ENCODE peak calls at places on chromosomes 7 and 10, in five cellular contexts. One of them, this sample, is unnamed.

GRCh38 chr7:27151945-27152815 is at the start of gene HOXA3:
- DNase-seq in ovary: peak
- DNase-seq in left lung: peak
- DNase-seq in choroid plexus epithelial cell: no peak
- DNase-seq in epithelial cell of esophagus: no peak
- DNase-seq in this sample: no peak

GRCh38 chr10:82981137-82981723 is 1106.2 kb downstream of the NRG3 start:
- DNase-seq in ovary: no peak
- DNase-seq in left lung: no peak
- DNase-seq in choroid plexus epithelial cell: peak
- DNase-seq in epithelial cell of esophagus: no peak
- DNase-seq in this sample: no peak

GRCh38 chr7:42869131-42870020 is 42.5 kb downstream of the C7orf25 start:
- DNase-seq in ovary: no peak
- DNase-seq in left lung: no peak
- DNase-seq in choroid plexus epithelial cell: peak
- DNase-seq in epithelial cell of esophagus: peak
- DNase-seq in this sample: no peak

GRCh38 chr10:7153750-7154149 is 257.1 kb downstream of the SFMBT2 start:
- DNase-seq in ovary: no peak
- DNase-seq in left lung: no peak
- DNase-seq in choroid plexus epithelial cell: peak
- DNase-seq in epithelial cell of esophagus: peak
- DNase-seq in this sample: no peak

GRCh38 chr10:71740069-71740468 is 20.5 kb upstream of the C10orf105 start:
- DNase-seq in ovary: peak
- DNase-seq in left lung: no peak
- DNase-seq in choroid plexus epithelial cell: peak
- DNase-seq in epithelial cell of esophagus: peak
- DNase-seq in this sample: peak

GRCh38 chr7:129615018-129615417 is 3.5 kb downstream of the NRF1 start:
- DNase-seq in ovary: no peak
- DNase-seq in left lung: no peak
- DNase-seq in choroid plexus epithelial cell: peak
- DNase-seq in epithelial cell of esophagus: peak
- DNase-seq in this sample: no peak

GRCh38 chr10:114413398-114413797 is 9.1 kb upstream of the AFAP1L2 start:
- DNase-seq in ovary: no peak
- DNase-seq in left lung: peak
- DNase-seq in choroid plexus epithelial cell: no peak
- DNase-seq in epithelial cell of esophagus: peak
- DNase-seq in this sample: no peak

GRCh38 chr10:34240031-34240430 is 575.1 kb downstream of the PARD3 start:
- DNase-seq in ovary: no peak
- DNase-seq in left lung: no peak
- DNase-seq in choroid plexus epithelial cell: peak
- DNase-seq in epithelial cell of esophagus: no peak
- DNase-seq in this sample: no peak

GRCh38 chr7:98902523-98902922 is 24.2 kb downstream of the TRRAP start:
- DNase-seq in ovary: no peak
- DNase-seq in left lung: no peak
- DNase-seq in choroid plexus epithelial cell: no peak
- DNase-seq in epithelial cell of esophagus: peak
- DNase-seq in this sample: no peak

GRCh38 chr10:12351447-12351846 is 2.1 kb downstream of the CAMK1D start:
- DNase-seq in ovary: no peak
- DNase-seq in left lung: peak
- DNase-seq in choroid plexus epithelial cell: no peak
- DNase-seq in epithelial cell of esophagus: no peak
- DNase-seq in this sample: no peak

GRCh38 chr7:88111136-88111748 is 108.6 kb downstream of the SRI start:
- DNase-seq in ovary: no peak
- DNase-seq in left lung: no peak
- DNase-seq in choroid plexus epithelial cell: peak
- DNase-seq in epithelial cell of esophagus: peak
- DNase-seq in this sample: peak

GRCh38 chr10:21329995-21330627 is 195.4 kb downstream of the SKIDA1 start:
- DNase-seq in ovary: no peak
- DNase-seq in left lung: no peak
- DNase-seq in choroid plexus epithelial cell: peak
- DNase-seq in epithelial cell of esophagus: peak
- DNase-seq in this sample: peak

GRCh38 chr10:34145751-34146150 is 669.3 kb downstream of the PARD3 start:
- DNase-seq in ovary: no peak
- DNase-seq in left lung: no peak
- DNase-seq in choroid plexus epithelial cell: peak
- DNase-seq in epithelial cell of esophagus: no peak
- DNase-seq in this sample: no peak

GRCh38 chr7:77309714-77310220 is 106.4 kb downstream of the GSAP start:
- DNase-seq in ovary: no peak
- DNase-seq in left lung: no peak
- DNase-seq in choroid plexus epithelial cell: no peak
- DNase-seq in epithelial cell of esophagus: peak
- DNase-seq in this sample: no peak

GRCh38 chr10:6473430-6473829 is 106.6 kb downstream of the PRKCQ start:
- DNase-seq in ovary: no peak
- DNase-seq in left lung: no peak
- DNase-seq in choroid plexus epithelial cell: no peak
- DNase-seq in epithelial cell of esophagus: no peak
- DNase-seq in this sample: no peak

GRCh38 chr7:101542527-101543241 is 86.4 kb downstream of the MYL10 start:
- DNase-seq in ovary: peak
- DNase-seq in left lung: no peak
- DNase-seq in choroid plexus epithelial cell: peak
- DNase-seq in epithelial cell of esophagus: peak
- DNase-seq in this sample: no peak

GRCh38 chr7:356087-356486 is 66.1 kb downstream of the FOXL3 start:
- DNase-seq in ovary: no peak
- DNase-seq in left lung: no peak
- DNase-seq in choroid plexus epithelial cell: no peak
- DNase-seq in epithelial cell of esophagus: peak
- DNase-seq in this sample: no peak

GRCh38 chr10:130615463-130615862 is 479.3 kb downstream of the GLRX3 start:
- DNase-seq in ovary: no peak
- DNase-seq in left lung: no peak
- DNase-seq in choroid plexus epithelial cell: no peak
- DNase-seq in epithelial cell of esophagus: no peak
- DNase-seq in this sample: no peak

GRCh38 chr7:74371381-74372059 is 82.2 kb upstream of the GTF2IRD1 start:
- DNase-seq in ovary: peak
- DNase-seq in left lung: no peak
- DNase-seq in choroid plexus epithelial cell: no peak
- DNase-seq in epithelial cell of esophagus: peak
- DNase-seq in this sample: no peak

GRCh38 chr10:63770523-63770922 is 249.3 kb downstream of the REEP3 start:
- DNase-seq in ovary: no peak
- DNase-seq in left lung: no peak
- DNase-seq in choroid plexus epithelial cell: no peak
- DNase-seq in epithelial cell of esophagus: peak
- DNase-seq in this sample: no peak
- TF ChIP-seq CTCF in ovary: no peak
- TF ChIP-seq CTCF in left lung: no peak
- TF ChIP-seq CTCF in choroid plexus epithelial cell: no peak
- TF ChIP-seq CTCF in epithelial cell of esophagus: no peak
- TF ChIP-seq CTCF in this sample: no peak

DNA sequence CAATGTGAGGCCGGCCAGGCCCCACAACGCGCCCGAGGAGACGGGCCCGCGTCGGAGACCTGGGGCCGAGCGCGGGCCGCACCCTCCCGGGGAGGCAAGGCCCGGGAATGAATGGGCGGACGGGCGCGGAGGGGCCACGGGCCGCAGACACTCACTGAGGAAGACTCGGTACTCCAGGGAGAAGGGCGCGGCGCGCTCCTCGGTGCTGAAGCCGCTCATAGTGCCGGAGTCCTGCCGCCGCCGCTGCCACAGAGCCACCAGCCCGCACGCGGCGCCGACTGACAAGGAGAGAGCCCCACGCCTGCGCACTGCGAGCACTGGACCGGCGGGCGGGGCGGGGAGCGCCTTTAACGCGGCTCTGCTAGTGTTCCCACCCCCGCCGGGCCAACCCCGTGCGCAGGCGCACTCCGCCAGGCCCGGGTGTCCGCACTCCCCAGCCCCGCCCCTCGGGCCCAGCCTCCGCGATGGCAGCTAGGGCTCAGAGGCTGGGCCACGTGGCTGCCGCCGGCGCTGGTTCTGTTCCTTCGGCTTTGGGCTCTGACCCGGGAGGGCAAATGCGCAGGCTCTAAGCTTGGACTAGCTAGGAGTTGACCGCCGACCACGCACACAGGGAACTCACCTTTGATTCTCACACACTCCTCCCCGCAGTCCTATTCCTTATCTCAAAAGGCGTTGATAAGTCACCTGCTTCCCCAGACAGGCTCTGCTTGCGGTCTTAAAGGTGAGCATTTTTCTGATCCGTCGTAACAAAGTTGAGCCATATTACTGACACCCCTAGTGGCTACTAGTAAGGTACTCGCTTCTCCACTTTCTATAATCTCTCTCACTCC is at the start of gene PPA1:
- DNase-seq in ovary: peak
- DNase-seq in left lung: peak
- DNase-seq in choroid plexus epithelial cell: peak
- DNase-seq in epithelial cell of esophagus: peak
- DNase-seq in this sample: peak
- TF ChIP-seq CTCF in ovary: no peak
- TF ChIP-seq CTCF in left lung: no peak
- TF ChIP-seq CTCF in choroid plexus epithelial cell: peak
- TF ChIP-seq CTCF in epithelial cell of esophagus: no peak
- TF ChIP-seq CTCF in this sample: no peak

DNA sequence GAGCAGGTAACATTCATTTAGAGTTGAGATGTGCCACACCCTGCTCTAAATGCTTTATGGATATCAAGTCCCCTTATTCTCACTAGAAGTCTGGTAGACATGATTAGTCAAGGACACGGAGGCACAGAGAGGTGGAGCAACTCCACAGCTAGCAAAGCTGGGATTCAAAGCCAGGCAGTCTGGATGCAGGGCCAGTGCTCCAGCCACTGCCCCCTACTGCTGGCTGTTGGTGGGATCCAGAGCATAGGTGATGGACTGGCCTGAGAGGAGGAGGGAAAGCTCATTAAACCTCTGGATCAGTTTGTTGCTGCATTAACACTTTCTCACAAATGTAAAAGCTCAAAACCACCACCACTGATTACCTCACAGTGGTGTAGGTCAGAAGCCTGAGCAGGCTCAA is 22.6 kb upstream of the KBTBD2 start:
- DNase-seq in ovary: no peak
- DNase-seq in left lung: no peak
- DNase-seq in choroid plexus epithelial cell: no peak
- DNase-seq in epithelial cell of esophagus: no peak
- DNase-seq in this sample: no peak
- TF ChIP-seq CTCF in ovary: no peak
- TF ChIP-seq CTCF in left lung: no peak
- TF ChIP-seq CTCF in choroid plexus epithelial cell: peak
- TF ChIP-seq CTCF in epithelial cell of esophagus: no peak
- TF ChIP-seq CTCF in this sample: no peak

DNA sequence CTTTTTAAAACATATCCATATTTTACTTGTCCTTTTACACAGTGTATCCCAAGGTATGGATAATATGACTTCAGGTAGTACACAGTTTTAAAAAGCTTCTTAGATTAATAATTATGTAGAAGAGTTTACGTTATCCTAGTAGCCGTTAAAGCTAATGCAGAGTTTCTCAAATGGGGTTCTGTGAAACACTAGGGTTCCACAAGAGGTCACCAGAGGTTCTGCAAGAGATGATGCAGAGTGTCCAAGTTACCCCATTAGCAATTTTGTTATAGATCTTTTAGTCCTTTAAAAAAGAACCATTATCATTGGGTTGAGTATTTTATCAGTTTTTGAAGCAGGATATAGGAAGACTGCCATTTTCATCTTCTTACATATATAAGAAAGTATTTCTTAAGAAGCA is 298.9 kb upstream of the HPS1 start:
- DNase-seq in ovary: no peak
- DNase-seq in left lung: no peak
- DNase-seq in choroid plexus epithelial cell: no peak
- DNase-seq in epithelial cell of esophagus: no peak
- DNase-seq in this sample: no peak
- TF ChIP-seq CTCF in ovary: no peak
- TF ChIP-seq CTCF in left lung: no peak
- TF ChIP-seq CTCF in choroid plexus epithelial cell: no peak
- TF ChIP-seq CTCF in epithelial cell of esophagus: no peak
- TF ChIP-seq CTCF in this sample: no peak

GRCh38 chr7:100465299-100465698 is 1.2 kb upstream of the SPACDR start:
- DNase-seq in ovary: no peak
- DNase-seq in left lung: no peak
- DNase-seq in choroid plexus epithelial cell: no peak
- DNase-seq in epithelial cell of esophagus: no peak
- DNase-seq in this sample: no peak

GRCh38 chr7:100464791-100465190 is 731 bp upstream of the SPACDR start:
- DNase-seq in ovary: no peak
- DNase-seq in left lung: no peak
- DNase-seq in choroid plexus epithelial cell: no peak
- DNase-seq in epithelial cell of esophagus: no peak
- DNase-seq in this sample: no peak

GRCh38 chr7:100464210-100464660 is at the start of gene SPACDR:
- DNase-seq in ovary: no peak
- DNase-seq in left lung: no peak
- DNase-seq in choroid plexus epithelial cell: no peak
- DNase-seq in epithelial cell of esophagus: no peak
- DNase-seq in this sample: no peak

GRCh38 chr7:100466830-100467605 is 3.0 kb upstream of the SPACDR start:
- DNase-seq in ovary: no peak
- DNase-seq in left lung: no peak
- DNase-seq in choroid plexus epithelial cell: no peak
- DNase-seq in epithelial cell of esophagus: no peak
- DNase-seq in this sample: no peak

GRCh38 chr7:100465702-100466311 is 1.7 kb upstream of the SPACDR start:
- DNase-seq in ovary: peak
- DNase-seq in left lung: peak
- DNase-seq in choroid plexus epithelial cell: peak
- DNase-seq in epithelial cell of esophagus: peak
- DNase-seq in this sample: no peak
- TF ChIP-seq CTCF in ovary: peak
- TF ChIP-seq CTCF in left lung: peak
- TF ChIP-seq CTCF in choroid plexus epithelial cell: peak
- TF ChIP-seq CTCF in epithelial cell of esophagus: peak
- TF ChIP-seq CTCF in this sample: peak

DNA sequence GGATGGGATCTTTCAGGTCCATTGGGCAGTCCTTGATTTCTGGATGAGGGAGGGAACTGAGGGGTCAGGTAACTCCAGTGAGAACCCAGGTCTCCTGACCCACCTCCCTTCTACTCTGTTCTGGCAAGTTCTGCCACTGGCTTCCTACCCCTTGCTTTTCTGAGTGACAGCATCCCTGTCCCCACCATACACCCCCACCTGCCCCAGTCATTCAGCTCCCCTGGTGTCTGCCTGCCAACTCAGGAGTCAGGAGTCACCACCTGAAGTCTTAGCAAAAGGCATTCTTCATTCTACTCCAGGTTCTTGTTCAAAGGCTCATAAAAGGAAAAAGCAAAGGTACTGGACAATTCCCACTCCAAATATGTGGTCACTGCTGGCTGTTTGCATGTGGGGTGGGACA is 26.6 kb downstream of the CDHR3 start:
- DNase-seq in ovary: no peak
- DNase-seq in left lung: no peak
- DNase-seq in choroid plexus epithelial cell: no peak
- DNase-seq in epithelial cell of esophagus: no peak
- DNase-seq in this sample: no peak
- TF ChIP-seq CTCF in ovary: no peak
- TF ChIP-seq CTCF in left lung: no peak
- TF ChIP-seq CTCF in choroid plexus epithelial cell: no peak
- TF ChIP-seq CTCF in epithelial cell of esophagus: no peak
- TF ChIP-seq CTCF in this sample: no peak

GRCh38 chr7:151790095-151790825 is 86.7 kb downstream of the PRKAG2 start:
- DNase-seq in ovary: no peak
- DNase-seq in left lung: no peak
- DNase-seq in choroid plexus epithelial cell: no peak
- DNase-seq in epithelial cell of esophagus: no peak
- DNase-seq in this sample: no peak
- TF ChIP-seq CTCF in ovary: no peak
- TF ChIP-seq CTCF in left lung: no peak
- TF ChIP-seq CTCF in choroid plexus epithelial cell: no peak
- TF ChIP-seq CTCF in epithelial cell of esophagus: no peak
- TF ChIP-seq CTCF in this sample: no peak